ENCODE peak calls at places on chromosomes 4 and X, in six cellular contexts. E is fibroblast of lung, S is endothelial cell of umbilical vein, N is GM23338, Z is hepatocyte, B is mammary epithelial cell. F is an unnamed sample. For H3K4me1, the result is how much of the 10 kb centered on the place peaks cover.

GRCh38 chrX:143296521-143296920 is 220.8 kb downstream of the SPANXN3 start:
- DNase-seq in B (no peak), Z (no peak), E (no peak), N (no peak), S (no peak), F (no peak)

GRCh38 chr4:41611881-41612871 is 74.2 kb downstream of the LIMCH1 start:
- DNase-seq in N (peak), E (peak), Z (peak), S (peak), B (peak), F (no peak)

GRCh38 chrX:44042124-44042523 is 68.9 kb upstream of the NDP start:
- DNase-seq in N (no peak), Z (no peak), E (peak), S (no peak), B (no peak), F (no peak)

GRCh38 chr4:41678951-41679350 is 69.6 kb downstream of the PHOX2B start:
- DNase-seq in E (no peak), N (no peak), S (no peak), B (no peak), Z (no peak), F (no peak)

GRCh38 chr4:18033111-18034085 is 11.8 kb upstream of the LCORL start:
- DNase-seq in Z (no peak), E (peak), N (no peak), S (no peak), B (no peak), F (no peak)

GRCh38 chr4:121048165-121048564 is 24.2 kb downstream of the NDNF start:
- DNase-seq in Z (no peak), S (no peak), B (no peak), E (no peak), N (no peak), F (no peak)

GRCh38 chr4:121822796-121823504 is 733 bp downstream of the CCNA2 start:
- DNase-seq in E (peak), S (peak), N (peak), B (peak), Z (peak), F (no peak)

GRCh38 chrX:81301877-81302276 is 100.0 kb downstream of the SH3BGRL start:
- DNase-seq in N (peak), S (peak), E (no peak), B (peak), Z (no peak), F (no peak)

GRCh38 chrX:45434231-45434630 is 233.6 kb upstream of the DIPK2B start:
- DNase-seq in E (no peak), N (peak), B (peak), Z (no peak), S (no peak), F (peak)

GRCh38 chr4:1269209-1269608 is 20.3 kb upstream of the CTBP1 start:
- DNase-seq in N (no peak), Z (no peak), E (no peak), S (no peak), B (no peak), F (no peak)

GRCh38 chrX:63513825-63514574 is 162.9 kb upstream of the SPIN4 start:
- DNase-seq in S (peak), E (peak), N (no peak), Z (no peak), B (peak), F (no peak)

GRCh38 chr4:1347410-1347864 is 429 bp downstream of the UVSSA start:
- DNase-seq in N (peak), B (peak), E (peak), S (peak), Z (peak), F (no peak)

DNA sequence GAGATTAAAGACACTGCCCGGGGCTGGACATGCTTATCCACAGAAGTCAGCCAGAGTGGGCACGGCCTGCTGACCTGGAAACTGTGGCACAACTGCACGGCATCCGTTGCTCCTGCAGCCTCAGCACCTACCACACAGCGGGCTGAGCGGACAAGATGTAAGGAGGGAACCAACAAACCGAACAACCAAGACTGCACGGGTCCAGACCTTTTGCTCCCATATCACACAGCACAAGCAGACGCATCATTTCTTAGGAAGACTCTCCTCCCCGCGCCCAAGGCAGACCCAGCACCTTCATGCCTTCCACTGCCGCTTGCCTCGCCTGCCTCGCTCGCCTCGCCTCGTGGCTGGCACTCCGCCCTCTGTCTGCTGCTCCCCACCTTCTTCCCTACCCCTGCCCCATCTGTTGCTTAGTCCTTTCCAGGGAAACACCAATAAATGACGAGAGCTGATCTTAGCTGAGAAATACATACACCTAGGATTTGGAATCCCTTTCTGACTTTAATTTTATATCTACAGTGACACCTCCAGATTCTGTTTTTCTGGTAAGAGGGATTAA is 79.0 kb downstream of the AFAP1 start:
- DNase-seq in S (no peak), Z (no peak), E (no peak), B (no peak), N (peak), F (no peak)
- H3K4me1 ChIP-seq in S (half or more), Z (under half), E (under half), B (under half), N (under half), F (under half)

GRCh38 chr4:52051213-52051614 is at the start of gene SPATA18:
- DNase-seq in Z (peak), S (no peak), E (no peak), N (peak), B (peak), F (no peak)
- TF ChIP-seq EZH2 in Z (no peak), S (peak), E (no peak), N (no peak), B (no peak), F (no peak)

GRCh38 chr4:110609044-110609750 is 13.7 kb downstream of the PITX2 start:
- DNase-seq in B (no peak), Z (no peak), S (no peak), N (no peak), E (no peak), F (no peak)
- H2AFZ ChIP-seq in B (no peak), Z (no peak), S (no peak), N (no peak), E (no peak), F (no peak)

GRCh38 chr4:113582737-113583136 is 178.8 kb downstream of the CAMK2D start:
- DNase-seq in E (no peak), S (no peak), B (no peak), Z (no peak), N (no peak), F (no peak)
- H3K4me1 ChIP-seq in E (under half), S (under half), B (under half), Z (under half), N (under half), F (under half)

GRCh38 chr4:93829531-93830089 is 1.1 kb downstream of the ATOH1 start:
- DNase-seq in B (no peak), Z (no peak), S (no peak), E (no peak), N (peak), F (no peak)
- TF ChIP-seq EZH2 in B (peak), Z (no peak), S (peak), E (no peak), N (no peak), F (peak)

GRCh38 chrX:32421266-32421665 is 790.1 kb downstream of the DMD start:
- DNase-seq in B (no peak), S (no peak), N (no peak), E (peak), Z (no peak), F (no peak)
- H2AFZ ChIP-seq in B (no peak), S (no peak), N (no peak), E (no peak), Z (no peak), F (no peak)

F was measured in keratinocyte.